ENCODE peak calls at places on chromosome X, in seven cellular contexts. Y is BJ, Z is WTC11, J is PC-9, G is GM12864, T is pancreas, P is neural progenitor cell. X is an unnamed sample.

GRCh38 chrX:80765226-80765625 is 44.5 kb downstream of the BRWD3 start:
- DNase-seq in Y (peak; percentile 62), Z (no peak), J (peak; percentile 63), G (no peak), T (no peak), P (no peak), X (no peak)

GRCh38 chrX:9164086-9164485 is 130.2 kb upstream of the FAM9B start:
- DNase-seq in Y (no peak), Z (no peak), J (no peak), G (no peak), T (no peak), P (no peak), X (no peak)

GRCh38 chrX:19846995-19847790 is 40.2 kb downstream of the SH3KBP1 start:
- DNase-seq in Y (peak; percentile 70), Z (no peak), J (peak; percentile 63), G (no peak), T (no peak), P (no peak), X (no peak)

GRCh38 chrX:152960115-152960514 is 33.8 kb downstream of the PNMA5 start:
- DNase-seq in Y (no peak), Z (no peak), J (no peak), G (no peak), T (no peak), P (no peak), X (no peak)

GRCh38 chrX:67599532-67599931 is 55.7 kb downstream of the AR start:
- DNase-seq in Y (no peak), Z (no peak), J (no peak), G (no peak), T (no peak), P (no peak), X (no peak)

GRCh38 chrX:20432048-20432447 is 165.3 kb upstream of the RPS6KA3 start:
- DNase-seq in Y (no peak), Z (no peak), J (no peak), G (no peak), T (no peak), P (no peak), X (no peak)

GRCh38 chrX:71622347-71623104 is 4.2 kb upstream of the CXCR3 start:
- DNase-seq in Y (no peak), Z (peak; percentile 47), J (no peak), G (no peak), T (peak; percentile 68), P (peak; percentile 50), X (peak; percentile 38)

GRCh38 chrX:107440187-107440586 is 9.3 kb upstream of the FRMPD3 start:
- DNase-seq in Y (no peak), Z (no peak), J (no peak), G (no peak), T (no peak), P (no peak), X (no peak)

GRCh38 chrX:42714981-42715688 is 62.8 kb downstream of the PPP1R2C start:
- DNase-seq in Y (no peak), Z (peak; percentile 58), J (no peak), G (no peak), T (peak; percentile 77), P (peak; percentile 85), X (peak; percentile 64)

GRCh38 chrX:51894697-51895336 is 1.4 kb downstream of the MAGED1 start:
- DNase-seq in Y (no peak), Z (peak; percentile 22), J (no peak), G (peak; percentile 42), T (no peak), P (peak; percentile 14), X (peak; percentile 20)

GRCh38 chrX:10598540-10598939 is 21.8 kb downstream of the MID1 start:
- DNase-seq in Y (no peak), Z (no peak), J (no peak), G (no peak), T (no peak), P (no peak), X (no peak)
- TF ChIP-seq CTCF in Y (no peak), Z (no peak), J (no peak), G (no peak), T (no peak), P (no peak), X (no peak)

GRCh38 chrX:43809463-43809862 is 72.8 kb downstream of the MAOB start:
- DNase-seq in Y (no peak), Z (no peak), J (no peak), G (no peak), T (no peak), P (no peak), X (no peak)

GRCh38 chrX:43813319-43813718 is 68.9 kb downstream of the MAOB start:
- DNase-seq in Y (no peak), Z (no peak), J (no peak), G (no peak), T (no peak), P (no peak), X (no peak)

GRCh38 chrX:43817454-43817853 is 64.8 kb downstream of the MAOB start:
- DNase-seq in Y (no peak), Z (no peak), J (no peak), G (no peak), T (no peak), P (no peak), X (no peak)

GRCh38 chrX:43815209-43815608 is 67.0 kb downstream of the MAOB start:
- DNase-seq in Y (no peak), Z (no peak), J (no peak), G (no peak), T (no peak), P (no peak), X (no peak)

GRCh38 chrX:43813898-43814297 is 68.4 kb downstream of the MAOB start:
- DNase-seq in Y (no peak), Z (peak; percentile 36), J (no peak), G (no peak), T (no peak), P (peak; percentile 59), X (peak; percentile 12)
- TF ChIP-seq CTCF in Y (no peak), Z (no peak), J (no peak), G (no peak), T (no peak), P (peak; percentile 53), X (no peak)

GRCh38 chrX:11427082-11428033 is 134.1 kb downstream of the AMELX start:
- DNase-seq in Y (no peak), Z (peak; percentile 40), J (no peak), G (no peak), T (peak; percentile 68), P (peak; percentile 55), X (peak; percentile 43)
- TF ChIP-seq CTCF in Y (peak; percentile 56), Z (no peak), J (no peak), G (no peak), T (no peak), P (peak; percentile 51), X (peak; percentile 15)

GRCh38 chrX:154594491-154594890 is 9.6 kb downstream of the CTAG1A start:
- DNase-seq in Y (no peak), Z (no peak), J (no peak), G (no peak), T (no peak), P (no peak), X (no peak)

GRCh38 chrX:154595559-154595958 is 10.6 kb downstream of the CTAG1A start:
- DNase-seq in Y (no peak), Z (no peak), J (peak; percentile 61), G (no peak), T (no peak), P (no peak), X (no peak)

GRCh38 chrX:154598656-154599055 is 13.7 kb downstream of the CTAG1A start:
- DNase-seq in Y (no peak), Z (no peak), J (no peak), G (no peak), T (no peak), P (no peak), X (no peak)

GRCh38 chrX:154597221-154597620 is 12.3 kb downstream of the CTAG1A start:
- DNase-seq in Y (no peak), Z (no peak), J (no peak), G (no peak), T (no peak), P (no peak), X (no peak)

DNA sequence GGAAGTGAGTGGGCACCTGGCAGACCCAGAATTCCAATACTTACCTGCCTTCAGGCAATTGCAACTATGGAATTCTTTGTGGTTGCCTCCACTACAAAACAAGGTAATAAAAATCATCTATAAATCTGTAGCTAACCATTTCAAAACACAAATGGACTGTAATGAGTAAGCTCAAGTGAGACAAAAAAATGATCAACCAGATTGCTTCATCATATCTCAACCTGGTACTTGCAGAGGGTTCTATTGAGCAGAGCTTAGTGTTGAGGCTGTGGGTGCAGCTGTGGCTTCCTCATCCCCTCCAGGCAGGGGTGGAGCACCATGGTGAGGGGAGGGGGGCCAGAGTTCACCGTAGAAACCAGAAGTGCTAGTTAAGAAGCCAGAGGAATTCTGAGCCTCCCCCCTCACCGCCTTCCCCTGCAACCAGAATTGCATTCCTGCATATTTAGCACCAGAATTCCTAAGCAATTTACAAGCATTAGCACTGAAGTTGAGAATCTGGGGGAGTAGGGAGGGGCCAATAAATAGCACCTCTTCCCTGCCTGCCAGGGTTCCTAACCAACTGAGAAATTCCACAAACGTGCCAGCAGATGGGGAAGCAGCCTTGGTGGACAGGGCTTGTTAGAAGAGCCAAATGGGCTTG is 11.5 kb downstream of the CTAG1A start:
- DNase-seq in Y (peak; percentile 61), Z (peak; percentile 78), J (peak; percentile 98), G (no peak), T (no peak), P (peak; percentile 65), X (peak; percentile 10)
- TF ChIP-seq CTCF in Y (no peak), Z (no peak), J (no peak), G (no peak), T (no peak), P (no peak), X (no peak)

GRCh38 chrX:86171366-86171765 is 23.1 kb downstream of the DACH2 start:
- DNase-seq in Y (no peak), Z (peak; percentile 16), J (no peak), G (no peak), T (no peak), P (peak; percentile 48), X (peak; percentile 35)
- TF ChIP-seq CTCF in Y (peak; percentile 26), Z (no peak), J (peak; percentile 55), G (peak; percentile 41), T (no peak), P (peak; percentile 53), X (peak; percentile 52)

DNA sequence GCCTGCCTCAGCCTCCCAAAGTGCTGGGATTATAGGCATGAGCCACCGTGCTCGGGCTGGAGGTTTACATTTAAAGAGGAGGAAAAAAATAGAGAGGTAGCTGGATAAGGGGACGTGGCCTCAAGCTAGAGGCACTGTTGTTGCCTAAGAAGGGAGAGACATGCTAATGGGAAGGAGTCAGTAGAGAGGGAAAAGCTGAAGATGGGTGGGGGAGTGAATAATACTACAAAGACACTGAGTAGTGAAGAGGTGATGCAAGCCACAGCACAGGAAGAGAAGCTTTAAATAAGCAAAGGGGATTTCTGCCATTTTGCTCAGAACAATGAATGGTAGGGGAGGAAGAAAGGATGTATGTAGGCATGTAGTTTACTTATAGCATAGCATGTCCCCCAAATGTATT is 11.5 kb upstream of the AP1S2 start:
- DNase-seq in Y (no peak), Z (no peak), J (no peak), G (no peak), T (no peak), P (no peak), X (no peak)
- TF ChIP-seq CTCF in Y (no peak), Z (no peak), J (no peak), G (no peak), T (no peak), P (no peak), X (no peak)

DNA sequence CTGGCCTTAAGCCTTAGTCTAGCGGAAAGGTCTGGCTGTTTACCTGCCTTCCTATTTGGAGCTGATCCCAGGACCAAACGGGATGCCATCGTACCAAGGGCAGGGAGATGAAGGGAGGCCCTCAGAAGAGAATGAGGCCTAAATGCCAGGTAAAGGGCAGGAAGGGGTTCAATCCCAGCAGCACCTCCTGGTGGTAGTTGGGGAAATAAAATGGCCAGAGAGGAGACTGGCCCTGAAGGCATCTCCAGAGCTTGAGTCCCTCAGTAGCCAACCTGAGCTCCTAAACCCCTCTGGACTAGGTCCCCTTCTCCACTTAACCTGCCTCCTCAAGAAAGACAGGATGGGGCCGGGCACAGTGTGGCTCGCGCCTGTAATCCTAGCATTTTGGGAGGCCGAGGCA is 53.7 kb downstream of the KDM5C start:
- DNase-seq in Y (no peak), Z (no peak), J (no peak), G (no peak), T (no peak), P (no peak), X (no peak)
- TF ChIP-seq CTCF in Y (no peak), Z (no peak), J (no peak), G (no peak), T (no peak), P (peak; percentile 6), X (no peak)